ENCODE peak calls at places on chromosomes 3 and 15, in five cellular contexts. Z, J, C, S and Q are unnamed samples.

GRCh38 chr15:58401991-58402649 is 29.7 kb upstream of the LIPC start:
- DNase-seq in Z (no peak), J (no peak), C (no peak), S (no peak), Q (no peak)

GRCh38 chr15:59524331-59524731 is 86.3 kb downstream of the FAM81A start:
- DNase-seq in Z (no peak), J (no peak), C (no peak), S (no peak), Q (no peak)

GRCh38 chr15:92273732-92274131 is 119.9 kb upstream of the ST8SIA2 start:
- DNase-seq in Z (no peak), J (no peak), C (no peak), S (no peak), Q (no peak)

GRCh38 chr3:171101982-171102610 is 75.6 kb upstream of the SLC2A2 start:
- DNase-seq in Z (no peak), J (peak; percentile 65), C (no peak), S (peak; percentile 9), Q (no peak)

GRCh38 chr3:100023150-100023549 is 91.2 kb downstream of the FILIP1L start:
- DNase-seq in Z (no peak), J (peak; percentile 76), C (no peak), S (no peak), Q (no peak)

GRCh38 chr3:122502139-122502538 is 12.6 kb downstream of the KPNA1 start:
- DNase-seq in Z (no peak), J (no peak), C (no peak), S (no peak), Q (no peak)

GRCh38 chr3:38006445-38006995 is 15.9 kb downstream of the VILL start:
- DNase-seq in Z (no peak), J (no peak), C (no peak), S (no peak), Q (no peak)

GRCh38 chr3:197583371-197583770 is 27.6 kb upstream of the BDH1 start:
- DNase-seq in Z (no peak), J (no peak), C (no peak), S (no peak), Q (no peak)

GRCh38 chr15:37009288-37009687 is 91.1 kb downstream of the MEIS2 start:
- DNase-seq in Z (no peak), J (no peak), C (no peak), S (no peak), Q (no peak)

GRCh38 chr15:69502470-69503045 is 49.9 kb downstream of the RPLP1 start:
- DNase-seq in Z (no peak), J (no peak), C (no peak), S (no peak), Q (no peak)

GRCh38 chr15:60840306-60840702 is 361.4 kb upstream of the ICE2 start:
- DNase-seq in Z (no peak), J (peak; percentile 54), C (no peak), S (no peak), Q (no peak)

GRCh38 chr15:59222106-59222505 is 15.5 kb downstream of the LDHAL6B start:
- DNase-seq in Z (no peak), J (peak; percentile 85), C (no peak), S (peak; percentile 71), Q (no peak)

GRCh38 chr3:72144773-72145505 is 360.0 kb upstream of the PROK2 start:
- DNase-seq in Z (no peak), J (no peak), C (no peak), S (no peak), Q (no peak)

GRCh38 chr3:151818361-151818760 is 4.4 kb downstream of the AADAC start:
- DNase-seq in Z (no peak), J (no peak), C (no peak), S (no peak), Q (no peak)

GRCh38 chr3:15171096-15171495 is 35.0 kb upstream of the CAPN7 start:
- DNase-seq in Z (no peak), J (no peak), C (no peak), S (no peak), Q (no peak)

GRCh38 chr15:52102468-52102867 is 10.1 kb downstream of the BCL2L10 start:
- DNase-seq in Z (no peak), J (peak; percentile 75), C (no peak), S (peak; percentile 59), Q (no peak)

GRCh38 chr15:83809345-83809744 is 155.4 kb downstream of the ADAMTSL3 start:
- DNase-seq in Z (no peak), J (no peak), C (no peak), S (no peak), Q (no peak)

GRCh38 chr3:69443554-69443953 is 57.7 kb upstream of the FRMD4B start:
- DNase-seq in Z (no peak), J (peak; percentile 29), C (no peak), S (no peak), Q (no peak)

GRCh38 chr3:13623101-13623654 is 74.3 kb downstream of the FBLN2 start:
- DNase-seq in Z (no peak), J (no peak), C (no peak), S (no peak), Q (no peak)

GRCh38 chr15:59294961-59295741 is 77.5 kb downstream of the MYO1E start:
- DNase-seq in Z (peak; percentile 75), J (peak; percentile 95), C (no peak), S (peak; percentile 96), Q (no peak)

GRCh38 chr3:96931491-96931890 is 117.1 kb downstream of the EPHA6 start:
- DNase-seq in Z (no peak), J (no peak), C (no peak), S (no peak), Q (no peak)

GRCh38 chr3:131704084-131704483 is 201.3 kb upstream of the MRPL3 start:
- DNase-seq in Z (no peak), J (peak; percentile 20), C (no peak), S (no peak), Q (no peak)

GRCh38 chr3:119767936-119768601 is 13.8 kb upstream of the NR1I2 start:
- DNase-seq in Z (no peak), J (no peak), C (no peak), S (no peak), Q (no peak)

GRCh38 chr15:74580538-74581350 is 34.9 kb upstream of the CLK3 start:
- DNase-seq in Z (no peak), J (no peak), C (no peak), S (no peak), Q (no peak)

GRCh38 chr15:48283361-48284157 is 47.7 kb upstream of the DUT start:
- DNase-seq in Z (no peak), J (no peak), C (no peak), S (no peak), Q (no peak)

GRCh38 chr15:43776718-43777292 is at the start of gene ELL3:
- DNase-seq in Z (peak; percentile 91), J (peak; percentile 45), C (no peak), S (no peak), Q (no peak)

GRCh38 chr3:179166561-179167201 is 18.5 kb downstream of the PIK3CA start:
- DNase-seq in Z (no peak), J (no peak), C (no peak), S (no peak), Q (no peak)

GRCh38 chr15:81813215-81813614 is 232.6 kb downstream of the MEX3B start:
- DNase-seq in Z (no peak), J (peak; percentile 1), C (no peak), S (no peak), Q (no peak)

GRCh38 chr15:55256281-55257013 is 33.2 kb downstream of the RAB27A start:
- DNase-seq in Z (no peak), J (no peak), C (no peak), S (no peak), Q (no peak)

GRCh38 chr15:48427960-48428547 is 96.8 kb downstream of the DUT start:
- DNase-seq in Z (no peak), J (peak; percentile 90), C (no peak), S (peak; percentile 89), Q (no peak)

GRCh38 chr3:76990606-76991005 is 49.3 kb upstream of the ROBO2 start:
- DNase-seq in Z (no peak), J (no peak), C (no peak), S (no peak), Q (no peak)
- TF ChIP-seq CTCF in Z (no peak), J (no peak), C (no peak), S (no peak), Q (no peak)

GRCh38 chr3:156455839-156456238 is 99.1 kb downstream of the SSR3 start:
- DNase-seq in Z (no peak), J (no peak), C (no peak), S (no peak), Q (no peak)
- TF ChIP-seq CTCF in Z (no peak), J (no peak), C (no peak), S (no peak), Q (no peak)

GRCh38 chr3:112741956-112742355 is 101.0 kb upstream of the CCDC80 start:
- DNase-seq in Z (no peak), J (no peak), C (no peak), S (no peak), Q (no peak)

GRCh38 chr3:112738366-112738765 is 97.4 kb upstream of the CCDC80 start:
- DNase-seq in Z (no peak), J (no peak), C (no peak), S (no peak), Q (no peak)

GRCh38 chr3:112740800-112741199 is 99.9 kb upstream of the CCDC80 start:
- DNase-seq in Z (no peak), J (no peak), C (no peak), S (no peak), Q (no peak)

GRCh38 chr3:112736802-112737566 is 96.0 kb upstream of the CCDC80 start:
- DNase-seq in Z (no peak), J (no peak), C (no peak), S (no peak), Q (no peak)

GRCh38 chr3:112739252-112739945 is 98.5 kb upstream of the CCDC80 start:
- DNase-seq in Z (no peak), J (peak; percentile 54), C (no peak), S (no peak), Q (no peak)
- TF ChIP-seq CTCF in Z (peak; percentile 11), J (peak; percentile 29), C (no peak), S (peak; percentile 18), Q (no peak)

DNA sequence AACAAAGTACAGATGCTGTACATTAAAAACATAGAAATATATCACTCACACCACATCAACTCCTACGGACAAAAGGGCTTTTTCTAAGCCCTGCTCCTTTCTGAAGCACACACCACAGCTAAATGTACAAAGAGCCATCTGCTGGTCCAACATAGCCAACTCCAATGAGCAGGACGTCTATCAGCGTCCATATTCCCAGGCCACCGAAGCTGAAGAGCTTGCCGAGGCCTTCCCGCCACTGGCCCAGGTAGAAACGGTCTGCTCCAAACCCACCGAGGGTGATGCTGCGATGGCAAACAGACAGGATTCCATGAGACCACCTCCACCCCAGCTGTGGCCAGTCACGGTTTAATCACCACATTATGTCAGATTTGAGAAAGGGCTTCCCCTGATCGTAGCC is 9.8 kb downstream of the TM2D3 start:
- DNase-seq in Z (no peak), J (no peak), C (peak; percentile 60), S (no peak), Q (no peak)
- TF ChIP-seq CTCF in Z (no peak), J (peak; percentile 31), C (peak; percentile 38), S (no peak), Q (no peak)

GRCh38 chr15:24150542-24150941 is 463.4 kb upstream of the NDN start:
- DNase-seq in Z (no peak), J (no peak), C (no peak), S (no peak), Q (no peak)
- TF ChIP-seq CTCF in Z (no peak), J (no peak), C (no peak), S (no peak), Q (no peak)